ENCODE peak calls at places on chromosome 15, in ten cellular contexts. L is choroid plexus epithelial cell; I is A549; X is upper lobe of left lung; F is GM23248; W is hepatocyte; S is CD4-positive, CD25-positive, alpha-beta regulatory T cell; Z is cardiac muscle cell; V is dorsolateral prefrontal cortex; U is GM12864. P is an unnamed sample.

GRCh38 chr15:23467110-23467600 is 20.1 kb upstream of the GOLGA6L2 start:
- DNase-seq in W (peak), X (no peak), S (no peak), L (peak), V (no peak), U (no peak), Z (peak), I (peak), F (peak), P (no peak)

GRCh38 chr15:78944669-78945407 is at the start of gene CTSH:
- DNase-seq in F (peak), U (peak), X (peak), Z (peak), V (peak), L (peak), W (peak), I (peak), S (peak), P (no peak)

GRCh38 chr15:52464040-52464439 is 64.6 kb downstream of the MYO5A start:
- DNase-seq in F (peak), L (no peak), X (no peak), W (no peak), S (no peak), U (no peak), V (no peak), I (no peak), Z (no peak), P (no peak)

GRCh38 chr15:94056314-94056713 is 175.0 kb upstream of the MCTP2 start:
- DNase-seq in I (no peak), V (no peak), U (no peak), X (no peak), Z (no peak), F (peak), L (peak), W (no peak), S (no peak), P (no peak)

GRCh38 chr15:82021021-82021420 is 24.8 kb downstream of the MEX3B start:
- DNase-seq in X (no peak), Z (no peak), U (no peak), F (peak), V (no peak), W (no peak), S (no peak), I (no peak), L (no peak), P (no peak)

GRCh38 chr15:51658664-51659063 is 22.6 kb upstream of the SCG3 start:
- DNase-seq in V (no peak), Z (no peak), I (no peak), L (no peak), S (no peak), U (no peak), F (no peak), X (no peak), W (no peak), P (no peak)

GRCh38 chr15:65028338-65028737 is 1.1 kb downstream of the MTFMT start:
- DNase-seq in S (no peak), I (no peak), U (no peak), V (no peak), L (no peak), F (no peak), Z (no peak), X (no peak), W (no peak), P (no peak)

GRCh38 chr15:87944687-87945086 is 311.9 kb downstream of the NTRK3 start:
- DNase-seq in I (no peak), Z (no peak), X (no peak), W (no peak), L (no peak), U (no peak), F (no peak), V (no peak), S (no peak), P (no peak)

GRCh38 chr15:53354905-53355304 is 404.6 kb downstream of the WDR72 start:
- DNase-seq in V (no peak), Z (no peak), U (no peak), L (no peak), X (no peak), S (no peak), F (no peak), I (no peak), W (no peak), P (no peak)

GRCh38 chr15:66702770-66703539 is 919 bp downstream of the SMAD6 start:
- DNase-seq in W (peak), Z (peak), V (no peak), S (no peak), U (no peak), L (no peak), X (peak), F (peak), I (no peak), P (no peak)

GRCh38 chr15:66704783-66705113 is 2.7 kb downstream of the SMAD6 start:
- DNase-seq in L (no peak), I (no peak), F (peak), U (no peak), V (no peak), W (peak), X (no peak), S (no peak), Z (no peak), P (no peak)

GRCh38 chr15:66705277-66705927 is 3.4 kb downstream of the SMAD6 start:
- DNase-seq in W (no peak), F (no peak), L (no peak), X (no peak), S (no peak), I (no peak), V (no peak), Z (no peak), U (no peak), P (no peak)

GRCh38 chr15:66703540-66703941 is 1.5 kb downstream of the SMAD6 start:
- DNase-seq in S (no peak), I (no peak), Z (no peak), L (peak), V (no peak), X (no peak), F (peak), U (no peak), W (peak), P (no peak)

DNA sequence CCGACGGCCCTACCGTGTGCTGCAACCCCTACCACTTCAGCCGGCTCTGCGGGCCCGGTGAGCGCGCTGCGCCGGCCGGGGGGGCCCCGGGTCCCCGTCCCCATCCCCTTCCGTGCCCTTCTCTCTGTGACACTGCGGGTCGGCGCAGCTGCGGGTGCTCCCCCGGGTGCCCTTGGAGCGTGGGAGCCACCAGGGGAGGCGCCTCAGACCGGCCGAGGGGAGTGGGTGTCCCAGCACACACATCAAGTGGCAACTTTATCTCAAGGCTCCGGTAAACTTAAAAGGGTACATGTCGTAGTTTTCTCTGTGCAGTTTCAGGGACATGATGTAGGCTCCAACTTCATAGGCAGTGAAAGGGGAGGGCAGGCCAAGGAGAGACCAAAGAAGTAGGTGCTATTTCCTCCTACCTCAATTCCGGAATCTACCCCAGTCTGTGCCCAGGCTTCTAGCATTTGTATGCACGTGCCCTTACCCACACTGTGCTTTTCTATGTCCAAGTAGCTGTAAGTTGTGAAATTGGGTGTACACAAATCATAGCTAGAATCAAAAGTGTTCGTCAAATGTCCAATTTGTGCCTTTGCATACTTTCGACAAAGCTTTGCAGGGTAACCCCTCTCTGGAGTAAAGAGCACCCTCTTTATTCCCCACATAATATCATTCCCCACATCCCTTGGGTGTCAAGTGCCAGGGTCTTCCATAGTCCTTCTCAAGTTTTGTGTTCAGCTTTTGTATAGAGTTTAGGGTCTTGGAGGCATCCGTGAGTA is 2.2 kb downstream of the SMAD6 start:
- DNase-seq in L (no peak), V (no peak), I (no peak), W (no peak), Z (no peak), F (no peak), U (no peak), X (no peak), S (no peak), P (no peak)
- H3K4me3 ChIP-seq in L (peak), V (peak), I (peak), W (peak), Z (peak), F (peak), U (no peak), X (peak), S (no peak), P (peak)

GRCh38 chr15:63502137-63502801 is 2.1 kb upstream of the USP3 start:
- DNase-seq in L (peak), X (no peak), V (no peak), U (no peak), F (peak), Z (no peak), I (no peak), W (peak), S (no peak), P (no peak)

GRCh38 chr15:63502843-63503738 is 1.3 kb upstream of the USP3 start:
- DNase-seq in X (peak), U (peak), L (peak), Z (peak), I (peak), W (peak), V (peak), S (peak), F (peak), P (peak)

GRCh38 chr15:63500265-63501250 is 3.8 kb upstream of the USP3 start:
- DNase-seq in U (no peak), V (no peak), S (no peak), F (no peak), Z (no peak), L (no peak), W (peak), X (no peak), I (peak), P (no peak)

GRCh38 chr15:63499611-63500010 is 4.8 kb upstream of the USP3 start:
- DNase-seq in W (no peak), V (no peak), L (no peak), Z (no peak), F (peak), S (no peak), X (no peak), U (no peak), I (no peak), P (no peak)

GRCh38 chr15:63501256-63502089 is 2.9 kb upstream of the USP3 start:
- DNase-seq in I (peak), W (peak), L (peak), X (peak), S (peak), Z (peak), F (peak), V (no peak), U (no peak), P (peak)
- H3K4me3 ChIP-seq in I (peak), W (no peak), L (peak), X (peak), S (peak), Z (no peak), F (peak), V (no peak), U (peak), P (peak)

GRCh38 chr15:71489570-71489969 is 320.8 kb upstream of the NR2E3 start:
- DNase-seq in L (no peak), V (no peak), I (no peak), F (no peak), W (no peak), S (no peak), X (no peak), U (no peak), Z (no peak), P (no peak)
- H3K4me3 ChIP-seq in L (no peak), V (no peak), I (no peak), F (no peak), W (no peak), S (no peak), X (no peak), U (no peak), Z (no peak), P (no peak)

GRCh38 chr15:60396100-60396499 is 1.7 kb downstream of the ANXA2 start:
- DNase-seq in W (no peak), U (no peak), Z (no peak), L (peak), I (no peak), V (no peak), S (no peak), F (peak), X (no peak), P (no peak)
- H3K4me3 ChIP-seq in W (peak), U (peak), Z (no peak), L (peak), I (peak), V (no peak), S (peak), F (peak), X (peak), P (peak)

DNA sequence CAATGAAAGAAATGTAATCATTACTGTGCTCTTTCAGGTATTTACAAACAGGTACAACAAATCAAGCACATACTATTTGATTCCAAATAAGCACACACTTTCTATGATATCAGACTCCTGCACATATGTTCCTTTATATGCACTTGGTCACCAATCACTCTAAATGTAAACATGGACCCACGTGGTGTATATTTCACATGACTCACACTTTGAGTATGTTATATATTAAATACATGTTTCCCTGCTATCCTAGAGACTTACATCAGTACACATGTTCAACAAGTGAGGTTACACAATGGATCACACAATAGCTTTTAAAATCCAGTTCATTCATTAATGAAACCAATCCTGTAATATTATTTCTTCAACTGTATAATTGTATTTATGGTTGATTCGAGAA is 683.5 kb downstream of the NR2F2 start:
- DNase-seq in L (peak), I (no peak), X (no peak), Z (no peak), U (no peak), W (no peak), V (no peak), F (no peak), S (no peak), P (no peak)
- H3K4me3 ChIP-seq in L (no peak), I (no peak), X (no peak), Z (no peak), U (no peak), W (no peak), V (no peak), F (no peak), S (no peak), P (no peak)

P was measured in skeletal muscle cell.